ENCODE peak calls at places on chromosomes 5 and 9, in six cellular contexts. E is CD8-positive, alpha-beta T cell; B is astrocyte; D is WTC11; G is AG09309; Y is spleen. M is an unnamed sample.

GRCh38 chr9:109331353-109331752 is 10.5 kb upstream of the EPB41L4B start:
- DNase-seq in E (no peak), B (no peak), D (no peak), G (no peak), Y (no peak), M (no peak)

GRCh38 chr9:77456829-77457437 is 191.2 kb downstream of the GNA14 start:
- DNase-seq in E (peak), B (peak), D (peak), G (peak), Y (peak), M (peak)

GRCh38 chr9:3924145-3924544 is 375.7 kb downstream of the GLIS3 start:
- DNase-seq in E (no peak), B (no peak), D (no peak), G (no peak), Y (no peak), M (no peak)

GRCh38 chr9:70830618-70831017 is 290.8 kb downstream of the TRPM3 start:
- DNase-seq in E (no peak), B (no peak), D (no peak), G (no peak), Y (no peak), M (no peak)

GRCh38 chr5:65861830-65862241 is 64.5 kb upstream of the ERBIN start:
- DNase-seq in E (no peak), B (peak), D (no peak), G (peak), Y (no peak), M (no peak)

GRCh38 chr9:98081477-98082219 is 25.1 kb downstream of the NANS start:
- DNase-seq in E (no peak), B (no peak), D (no peak), G (no peak), Y (peak), M (no peak)

GRCh38 chr9:136021891-136022681 is 60.9 kb upstream of the UBAC1 start:
- DNase-seq in E (no peak), B (no peak), D (peak), G (no peak), Y (no peak), M (no peak)

GRCh38 chr9:130042406-130042930 is 521 bp downstream of the FNBP1 start:
- DNase-seq in E (no peak), B (no peak), D (peak), G (no peak), Y (peak), M (peak)

GRCh38 chr9:36789886-36790285 is 217.2 kb downstream of the MELK start:
- DNase-seq in E (no peak), B (no peak), D (no peak), G (no peak), Y (no peak), M (no peak)

GRCh38 chr5:84603557-84604185 is 219.0 kb upstream of the EDIL3 start:
- DNase-seq in E (no peak), B (peak), D (no peak), G (peak), Y (no peak), M (no peak)

GRCh38 chr5:83567741-83568530 is 96.4 kb downstream of the VCAN start:
- DNase-seq in E (no peak), B (peak), D (no peak), G (peak), Y (no peak), M (no peak)

GRCh38 chr5:180831139-180832080 is 28.8 kb upstream of the MGAT1 start:
- DNase-seq in E (peak), B (peak), D (peak), G (no peak), Y (peak), M (peak)

GRCh38 chr9:101479337-101480045 is 43.9 kb upstream of the ALDOB start:
- DNase-seq in E (no peak), B (no peak), D (no peak), G (no peak), Y (no peak), M (no peak)

GRCh38 chr5:149903441-149903840 is 41.2 kb downstream of the PDE6A start:
- DNase-seq in E (no peak), B (no peak), D (no peak), G (no peak), Y (no peak), M (no peak)

GRCh38 chr5:58188287-58188651 is 271.6 kb downstream of the PLK2 start:
- DNase-seq in E (no peak), B (peak), D (no peak), G (peak), Y (no peak), M (no peak)

GRCh38 chr9:34403554-34404380 is 27.1 kb upstream of the MYORG start:
- DNase-seq in E (peak), B (peak), D (peak), G (no peak), Y (peak), M (peak)

GRCh38 chr5:37984300-37984699 is 144.5 kb upstream of the GDNF start:
- DNase-seq in E (no peak), B (no peak), D (no peak), G (no peak), Y (no peak), M (no peak)

GRCh38 chr9:124191691-124192208 is 66.0 kb upstream of the NEK6 start:
- DNase-seq in E (no peak), B (no peak), D (no peak), G (no peak), Y (no peak), M (peak)

GRCh38 chr9:76567086-76567485 is 108.1 kb downstream of the GCNT1 start:
- DNase-seq in E (no peak), B (no peak), D (no peak), G (no peak), Y (no peak), M (no peak)

GRCh38 chr9:37156781-37157356 is 36.5 kb downstream of the ZCCHC7 start:
- DNase-seq in E (no peak), B (peak), D (no peak), G (no peak), Y (no peak), M (no peak)

GRCh38 chr5:138632900-138633489 is 57.8 kb upstream of the HSPA9 start:
- DNase-seq in E (no peak), B (peak), D (peak), G (no peak), Y (peak), M (no peak)

GRCh38 chr9:97923529-97924108 is 1.3 kb upstream of the TRMO start:
- DNase-seq in E (peak), B (peak), D (peak), G (no peak), Y (peak), M (peak)

GRCh38 chr5:118121258-118121657 is 867.1 kb downstream of the DTWD2 start:
- DNase-seq in E (no peak), B (no peak), D (no peak), G (no peak), Y (no peak), M (no peak)

GRCh38 chr9:136578620-136578914 is 32.7 kb upstream of the NOTCH1 start:
- DNase-seq in E (no peak), B (no peak), D (no peak), G (no peak), Y (no peak), M (no peak)

GRCh38 chr5:137629646-137630045 is 106.2 kb downstream of the KLHL3 start:
- DNase-seq in E (no peak), B (peak), D (peak), G (no peak), Y (no peak), M (no peak)

GRCh38 chr5:179558912-179559279 is 8.5 kb downstream of the RUFY1 start:
- DNase-seq in E (no peak), B (peak), D (peak), G (no peak), Y (peak), M (no peak)

GRCh38 chr9:128244443-128245226 is 31.2 kb downstream of the GOLGA2 start:
- DNase-seq in E (no peak), B (peak), D (peak), G (peak), Y (peak), M (peak)

GRCh38 chr9:126327016-126327749 is 554 bp downstream of the MVB12B start:
- DNase-seq in E (no peak), B (no peak), D (peak), G (no peak), Y (peak), M (no peak)

DNA sequence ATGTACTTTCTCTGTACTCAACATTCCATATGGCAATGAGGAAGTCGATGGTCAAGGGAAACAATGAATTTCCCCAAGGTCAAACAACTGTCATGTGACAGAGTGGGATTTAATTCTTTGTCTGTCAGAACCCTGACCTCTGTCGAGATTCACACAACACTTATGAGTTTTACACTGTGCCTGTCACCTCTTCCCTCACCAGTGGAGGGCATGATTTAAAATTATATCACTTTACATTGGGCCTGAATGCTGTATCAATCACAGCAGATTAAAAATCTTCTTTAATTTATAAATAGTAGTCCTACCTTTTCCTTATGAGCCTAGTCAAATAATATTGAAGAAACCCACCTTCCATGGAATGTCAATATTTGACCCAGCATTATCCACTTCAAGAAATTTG is 276.7 kb downstream of the CDH10 start:
- DNase-seq in E (no peak), B (no peak), D (no peak), G (no peak), Y (no peak), M (no peak)
- TF ChIP-seq CTCF in E (no peak), B (no peak), D (no peak), G (no peak), Y (no peak), M (no peak)

DNA sequence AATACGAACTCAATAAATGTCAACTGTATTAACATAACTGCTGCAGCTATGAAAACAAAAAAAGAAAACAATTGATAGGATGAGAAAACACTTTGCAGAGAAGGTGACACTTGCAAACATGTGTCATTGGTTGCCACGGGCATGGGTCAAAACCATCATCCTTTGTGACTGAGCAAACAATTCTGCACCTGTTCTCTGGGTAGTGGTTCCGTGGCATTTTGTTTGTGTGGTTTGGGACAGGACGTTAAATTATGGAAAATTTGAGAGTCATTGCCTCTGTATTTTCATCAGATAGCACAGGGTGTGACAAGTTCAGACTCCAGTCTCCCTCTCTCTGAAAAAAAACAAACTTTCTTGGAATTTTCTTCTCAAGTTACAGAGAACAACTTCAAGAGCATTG is 113.4 kb upstream of the HMHB1 start:
- DNase-seq in E (no peak), B (no peak), D (no peak), G (no peak), Y (no peak), M (no peak)
- TF ChIP-seq CTCF in E (no peak), B (no peak), D (no peak), G (no peak), Y (no peak), M (no peak)

GRCh38 chr9:1429328-1429727 is 379.2 kb downstream of the DMRT2 start:
- DNase-seq in E (no peak), B (no peak), D (peak), G (no peak), Y (no peak), M (no peak)

DNA sequence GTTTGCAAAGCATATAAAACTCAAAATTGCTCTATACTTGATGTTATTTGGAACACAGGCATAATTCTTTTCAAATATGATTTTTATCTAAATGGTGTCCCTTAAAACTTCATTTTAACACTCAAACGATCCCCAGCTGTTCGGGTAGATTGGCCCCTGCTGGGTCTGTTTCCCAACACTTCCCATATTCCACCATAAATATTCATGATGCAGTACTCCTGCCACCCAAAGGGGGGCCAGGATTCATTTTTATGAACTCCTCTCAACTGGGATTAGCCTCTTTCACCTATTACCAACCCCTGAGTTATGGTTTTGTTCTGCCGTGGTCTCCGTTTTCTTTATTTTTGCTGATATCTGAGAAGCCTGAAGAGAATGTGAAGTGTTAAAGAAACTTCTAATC is 383.9 kb downstream of the DMRT2 start:
- DNase-seq in E (no peak), B (no peak), D (no peak), G (no peak), Y (no peak), M (no peak)
- TF ChIP-seq CTCF in E (no peak), B (peak), D (peak), G (peak), Y (no peak), M (no peak)

DNA sequence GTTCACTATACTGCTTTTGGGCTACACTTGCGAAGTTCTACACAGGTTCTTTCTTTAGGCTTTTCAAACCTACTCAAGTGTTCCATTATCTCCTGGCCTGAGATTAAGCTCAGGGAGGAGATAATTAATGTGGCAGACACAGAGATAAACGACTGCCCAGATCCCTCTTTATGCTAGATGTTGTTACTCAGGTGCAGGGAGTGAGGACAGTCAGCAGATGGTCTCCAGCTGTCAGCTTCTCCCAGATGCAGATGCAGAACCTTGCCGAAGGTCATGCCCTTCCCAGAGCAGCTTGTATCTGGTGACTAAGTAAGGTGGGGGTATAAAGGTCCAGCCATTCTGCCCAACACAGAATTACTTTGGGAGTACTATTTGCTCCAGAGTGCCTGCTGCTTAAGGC is 166.2 kb downstream of the ZNF462 start:
- DNase-seq in E (no peak), B (no peak), D (no peak), G (no peak), Y (no peak), M (no peak)
- TF ChIP-seq CTCF in E (no peak), B (no peak), D (no peak), G (no peak), Y (no peak), M (no peak)

GRCh38 chr9:84647699-84648098 is 21.8 kb upstream of the NTRK2 start:
- DNase-seq in E (no peak), B (no peak), D (no peak), G (no peak), Y (no peak), M (no peak)

DNA sequence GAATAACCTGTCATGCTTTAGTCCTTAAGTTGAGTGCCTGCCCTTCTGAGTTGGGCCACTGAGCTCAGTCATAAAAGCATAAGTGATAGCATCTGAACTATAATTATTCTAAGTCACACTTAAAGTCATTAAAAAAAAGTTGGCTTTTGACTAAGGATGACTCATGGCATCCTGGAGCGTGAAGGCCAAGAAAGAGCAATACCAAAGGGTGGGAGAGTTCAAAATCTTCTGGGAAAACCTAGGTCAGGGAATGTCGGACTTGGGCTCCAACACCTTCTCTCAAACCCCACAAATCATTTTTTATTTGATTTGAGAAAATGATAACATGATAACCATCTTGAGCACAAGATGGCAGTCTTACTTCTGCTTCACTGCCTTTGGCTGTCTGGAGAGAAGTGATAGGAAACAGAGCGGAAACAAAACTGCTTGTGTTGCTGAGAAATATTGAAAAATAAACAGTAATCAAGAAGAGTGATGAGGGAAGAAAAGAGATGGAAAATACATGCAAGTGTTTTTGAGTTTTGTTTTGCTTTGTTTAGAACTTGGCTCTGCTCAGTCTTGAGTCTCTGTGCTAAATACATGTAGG is 16.9 kb upstream of the NTRK2 start:
- DNase-seq in E (no peak), B (peak), D (no peak), G (no peak), Y (no peak), M (no peak)
- TF ChIP-seq CTCF in E (no peak), B (no peak), D (no peak), G (no peak), Y (no peak), M (peak)

DNA sequence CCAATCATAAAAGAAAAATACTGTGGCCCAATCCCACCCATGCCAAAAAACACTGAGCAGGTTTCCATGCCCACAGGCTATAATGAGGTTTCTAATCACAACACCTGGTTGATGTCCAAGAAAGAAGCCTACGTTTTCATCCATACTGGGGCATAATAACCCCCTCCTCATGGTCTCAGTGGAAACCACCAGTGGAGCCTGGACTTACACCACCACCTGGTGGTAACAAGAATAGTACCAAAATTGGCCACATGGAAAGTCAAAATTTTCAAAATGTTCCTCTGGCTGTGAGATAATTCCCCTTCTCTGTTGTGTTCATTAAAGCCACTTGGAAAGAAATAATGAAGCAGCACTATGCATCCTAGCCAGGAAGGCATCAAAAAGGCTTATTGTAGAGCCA is 687.3 kb upstream of the ST8SIA4 start:
- DNase-seq in E (no peak), B (no peak), D (peak), G (no peak), Y (no peak), M (no peak)
- TF ChIP-seq CTCF in E (no peak), B (peak), D (peak), G (peak), Y (no peak), M (no peak)

GRCh38 chr5:111169269-111169668 is 54.9 kb upstream of the CAMK4 start:
- DNase-seq in E (no peak), B (no peak), D (no peak), G (no peak), Y (no peak), M (no peak)
- TF ChIP-seq CTCF in E (no peak), B (no peak), D (no peak), G (no peak), Y (no peak), M (no peak)

DNA sequence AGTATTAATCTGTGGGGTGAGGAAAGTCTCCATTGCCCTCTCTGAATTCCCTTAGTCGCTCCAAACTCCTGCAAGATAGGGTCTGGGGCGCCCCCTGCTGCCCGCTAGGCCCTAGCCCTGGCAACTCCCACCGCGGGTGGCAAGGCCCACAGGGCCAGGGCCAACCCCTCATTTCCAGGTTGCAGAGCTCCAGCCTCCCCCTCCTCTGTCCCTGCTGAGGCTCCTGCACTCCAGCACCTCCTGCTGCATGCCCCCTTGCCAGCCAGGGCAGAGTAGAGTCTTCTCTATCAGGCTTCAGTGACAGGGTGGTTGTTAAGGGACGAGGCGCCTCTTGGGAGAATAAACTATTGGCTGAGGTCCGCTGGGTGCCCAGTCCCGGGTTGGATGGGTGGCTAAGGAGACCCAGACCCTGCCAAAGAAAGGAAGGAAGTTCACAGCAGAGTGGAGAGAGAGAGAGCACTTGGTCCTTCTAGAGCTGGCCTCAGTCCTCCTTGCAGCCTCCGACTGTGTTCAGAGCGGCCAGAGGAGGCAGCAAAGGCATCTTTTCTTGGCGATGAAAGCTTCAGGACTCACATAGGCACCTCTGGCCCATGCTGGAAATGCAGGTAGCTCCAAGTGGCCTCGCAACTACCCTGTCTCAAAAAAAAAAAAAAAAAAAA is 45.6 kb downstream of the SAR1B start:
- DNase-seq in E (peak), B (peak), D (peak), G (peak), Y (peak), M (peak)
- TF ChIP-seq CTCF in E (peak), B (peak), D (peak), G (peak), Y (peak), M (peak)

GRCh38 chr9:92725726-92726125 is 38.9 kb downstream of the BICD2 start:
- DNase-seq in E (no peak), B (no peak), D (no peak), G (no peak), Y (no peak), M (peak)
- TF ChIP-seq CTCF in E (no peak), B (no peak), D (no peak), G (no peak), Y (no peak), M (no peak)

M was measured in osteocyte.